ENCODE peak calls at places on chromosome 9, in four cellular contexts. One of them, this sample, is unnamed.

GRCh38 chr9:128097156-128098016 is 29.4 kb downstream of the SLC25A25 start:
- DNase-seq in heart left ventricle: peak
- DNase-seq in astrocyte of the spinal cord: no peak
- DNase-seq in dorsolateral prefrontal cortex: no peak
- DNase-seq in this sample: no peak

GRCh38 chr9:8726692-8727091 is 927.1 kb upstream of the DMAC1 start:
- DNase-seq in heart left ventricle: no peak
- DNase-seq in astrocyte of the spinal cord: no peak
- DNase-seq in dorsolateral prefrontal cortex: no peak
- DNase-seq in this sample: no peak

GRCh38 chr9:127178646-127179632 is 56.5 kb upstream of the ANGPTL2 start:
- DNase-seq in heart left ventricle: peak
- DNase-seq in astrocyte of the spinal cord: no peak
- DNase-seq in dorsolateral prefrontal cortex: no peak
- DNase-seq in this sample: peak

GRCh38 chr9:14967450-14968321 is 57.5 kb upstream of the FREM1 start:
- DNase-seq in heart left ventricle: no peak
- DNase-seq in astrocyte of the spinal cord: no peak
- DNase-seq in dorsolateral prefrontal cortex: no peak
- DNase-seq in this sample: no peak

GRCh38 chr9:1051286-1052118 is 1.3 kb downstream of the DMRT2 start:
- DNase-seq in heart left ventricle: no peak
- DNase-seq in astrocyte of the spinal cord: no peak
- DNase-seq in dorsolateral prefrontal cortex: peak
- DNase-seq in this sample: no peak

GRCh38 chr9:133119039-133119438 is 2.0 kb downstream of the RALGDS start:
- DNase-seq in heart left ventricle: peak
- DNase-seq in astrocyte of the spinal cord: no peak
- DNase-seq in dorsolateral prefrontal cortex: peak
- DNase-seq in this sample: no peak

GRCh38 chr9:126496781-126497667 is 116.7 kb upstream of the LMX1B start:
- DNase-seq in heart left ventricle: peak
- DNase-seq in astrocyte of the spinal cord: no peak
- DNase-seq in dorsolateral prefrontal cortex: no peak
- DNase-seq in this sample: no peak

GRCh38 chr9:81445331-81445921 is 243.9 kb downstream of the TLE1 start:
- DNase-seq in heart left ventricle: no peak
- DNase-seq in astrocyte of the spinal cord: no peak
- DNase-seq in dorsolateral prefrontal cortex: no peak
- DNase-seq in this sample: no peak

GRCh38 chr9:135907006-135907434 is 326 bp downstream of the CAMSAP1 start:
- DNase-seq in heart left ventricle: no peak
- DNase-seq in astrocyte of the spinal cord: peak
- DNase-seq in dorsolateral prefrontal cortex: no peak
- DNase-seq in this sample: no peak

GRCh38 chr9:127496974-127497373 is 45.7 kb downstream of the LRSAM1 start:
- DNase-seq in heart left ventricle: no peak
- DNase-seq in astrocyte of the spinal cord: no peak
- DNase-seq in dorsolateral prefrontal cortex: no peak
- DNase-seq in this sample: no peak

GRCh38 chr9:5557606-5558587 is 47.6 kb downstream of the PDCD1LG2 start:
- DNase-seq in heart left ventricle: no peak
- DNase-seq in astrocyte of the spinal cord: peak
- DNase-seq in dorsolateral prefrontal cortex: no peak
- DNase-seq in this sample: no peak

GRCh38 chr9:122265265-122265900 is 701 bp downstream of the MRRF start:
- DNase-seq in heart left ventricle: no peak
- DNase-seq in astrocyte of the spinal cord: peak
- DNase-seq in dorsolateral prefrontal cortex: no peak
- DNase-seq in this sample: no peak

GRCh38 chr9:83034587-83034986 is 28.4 kb downstream of the RASEF start:
- DNase-seq in heart left ventricle: no peak
- DNase-seq in astrocyte of the spinal cord: peak
- DNase-seq in dorsolateral prefrontal cortex: no peak
- DNase-seq in this sample: no peak

GRCh38 chr9:3751125-3751758 is 225.4 kb upstream of the RFX3 start:
- DNase-seq in heart left ventricle: no peak
- DNase-seq in astrocyte of the spinal cord: peak
- DNase-seq in dorsolateral prefrontal cortex: no peak
- DNase-seq in this sample: no peak

GRCh38 chr9:127210851-127211730 is 53.5 kb upstream of the GARNL3 start:
- DNase-seq in heart left ventricle: no peak
- DNase-seq in astrocyte of the spinal cord: no peak
- DNase-seq in dorsolateral prefrontal cortex: no peak
- DNase-seq in this sample: no peak

GRCh38 chr9:72140582-72140981 is 8.7 kb upstream of the GDA start:
- DNase-seq in heart left ventricle: no peak
- DNase-seq in astrocyte of the spinal cord: no peak
- DNase-seq in dorsolateral prefrontal cortex: no peak
- DNase-seq in this sample: no peak

GRCh38 chr9:21465859-21466518 is 16.1 kb downstream of the IFNE start:
- DNase-seq in heart left ventricle: no peak
- DNase-seq in astrocyte of the spinal cord: peak
- DNase-seq in dorsolateral prefrontal cortex: no peak
- DNase-seq in this sample: no peak

GRCh38 chr9:133205996-133206931 is 2.8 kb downstream of the OBP2B start:
- DNase-seq in heart left ventricle: no peak
- DNase-seq in astrocyte of the spinal cord: no peak
- DNase-seq in dorsolateral prefrontal cortex: no peak
- DNase-seq in this sample: no peak

GRCh38 chr9:114002271-114002985 is 75.7 kb downstream of the AMBP start:
- DNase-seq in heart left ventricle: no peak
- DNase-seq in astrocyte of the spinal cord: no peak
- DNase-seq in dorsolateral prefrontal cortex: no peak
- DNase-seq in this sample: peak

GRCh38 chr9:127788337-127789011 is 2.6 kb downstream of the CDK9 start:
- DNase-seq in heart left ventricle: no peak
- DNase-seq in astrocyte of the spinal cord: no peak
- DNase-seq in dorsolateral prefrontal cortex: no peak
- DNase-seq in this sample: no peak

GRCh38 chr9:36268007-36268427 is 9.8 kb upstream of the GNE start:
- DNase-seq in heart left ventricle: no peak
- DNase-seq in astrocyte of the spinal cord: peak
- DNase-seq in dorsolateral prefrontal cortex: no peak
- DNase-seq in this sample: no peak

GRCh38 chr9:98164912-98165311 is 27.5 kb downstream of the CORO2A start:
- DNase-seq in heart left ventricle: no peak
- DNase-seq in astrocyte of the spinal cord: no peak
- DNase-seq in dorsolateral prefrontal cortex: no peak
- DNase-seq in this sample: no peak

GRCh38 chr9:98172604-98173003 is 19.8 kb downstream of the CORO2A start:
- DNase-seq in heart left ventricle: no peak
- DNase-seq in astrocyte of the spinal cord: peak
- DNase-seq in dorsolateral prefrontal cortex: no peak
- DNase-seq in this sample: no peak

GRCh38 chr9:98171176-98171925 is 21.1 kb downstream of the CORO2A start:
- DNase-seq in heart left ventricle: no peak
- DNase-seq in astrocyte of the spinal cord: no peak
- DNase-seq in dorsolateral prefrontal cortex: no peak
- DNase-seq in this sample: no peak

GRCh38 chr9:98168952-98169488 is 23.4 kb downstream of the CORO2A start:
- DNase-seq in heart left ventricle: no peak
- DNase-seq in astrocyte of the spinal cord: peak
- DNase-seq in dorsolateral prefrontal cortex: no peak
- DNase-seq in this sample: no peak

DNA sequence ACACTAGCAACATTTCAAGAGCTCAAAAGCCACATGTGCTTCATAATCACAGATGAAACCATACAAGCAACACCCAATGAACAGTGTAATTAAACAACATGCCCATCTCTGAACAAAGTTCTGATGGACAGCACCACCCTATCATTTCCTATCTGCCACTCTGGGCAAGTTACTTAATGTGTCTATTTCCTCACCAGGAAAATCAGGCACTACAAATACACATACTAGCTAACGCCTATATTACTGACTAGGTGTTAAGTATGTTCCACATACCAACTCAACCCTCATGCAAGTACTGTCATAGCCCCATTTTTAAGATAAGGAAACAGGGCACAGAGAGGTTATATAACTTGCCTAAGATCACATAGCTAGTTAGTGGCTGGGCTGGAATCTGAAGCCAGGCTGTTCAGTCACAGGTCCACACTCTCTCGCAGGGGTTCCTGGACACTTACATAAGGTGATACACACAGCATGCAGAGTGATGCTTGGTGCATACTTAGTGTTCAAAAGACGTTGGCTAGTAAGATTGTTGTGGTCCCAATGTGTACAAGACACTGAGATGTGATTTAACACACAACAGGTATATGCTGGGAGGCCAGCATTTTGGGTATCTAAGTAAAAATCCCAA is 24.2 kb downstream of the CORO2A start:
- DNase-seq in heart left ventricle: no peak
- DNase-seq in astrocyte of the spinal cord: no peak
- DNase-seq in dorsolateral prefrontal cortex: no peak
- DNase-seq in this sample: no peak
- H3K4me3 ChIP-seq in heart left ventricle: no peak
- H3K4me3 ChIP-seq in astrocyte of the spinal cord: no peak
- H3K4me3 ChIP-seq in dorsolateral prefrontal cortex: no peak
- H3K4me3 ChIP-seq in this sample: no peak

DNA sequence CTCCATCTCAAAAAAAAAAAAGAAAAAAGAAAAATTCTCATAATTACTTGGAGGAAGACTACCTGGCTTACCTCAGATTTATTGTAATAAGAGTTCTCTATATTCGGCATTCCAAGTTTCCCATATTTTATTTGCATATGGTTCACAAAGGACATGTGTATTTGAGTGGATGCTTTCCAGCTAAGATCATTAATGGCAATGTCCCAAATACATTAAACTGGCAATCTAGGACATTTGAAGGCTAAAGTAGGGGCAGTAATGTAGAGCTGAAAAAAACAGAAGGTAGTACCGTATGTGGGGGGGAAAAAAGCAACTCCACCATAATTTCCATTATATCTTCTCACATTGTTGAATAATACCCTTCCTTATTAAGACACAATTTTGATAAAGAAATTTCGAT is 4.9 kb downstream of the TUT7 start:
- DNase-seq in heart left ventricle: no peak
- DNase-seq in astrocyte of the spinal cord: no peak
- DNase-seq in dorsolateral prefrontal cortex: no peak
- DNase-seq in this sample: no peak
- H3K4me3 ChIP-seq in heart left ventricle: no peak
- H3K4me3 ChIP-seq in astrocyte of the spinal cord: no peak
- H3K4me3 ChIP-seq in dorsolateral prefrontal cortex: no peak
- H3K4me3 ChIP-seq in this sample: no peak

DNA sequence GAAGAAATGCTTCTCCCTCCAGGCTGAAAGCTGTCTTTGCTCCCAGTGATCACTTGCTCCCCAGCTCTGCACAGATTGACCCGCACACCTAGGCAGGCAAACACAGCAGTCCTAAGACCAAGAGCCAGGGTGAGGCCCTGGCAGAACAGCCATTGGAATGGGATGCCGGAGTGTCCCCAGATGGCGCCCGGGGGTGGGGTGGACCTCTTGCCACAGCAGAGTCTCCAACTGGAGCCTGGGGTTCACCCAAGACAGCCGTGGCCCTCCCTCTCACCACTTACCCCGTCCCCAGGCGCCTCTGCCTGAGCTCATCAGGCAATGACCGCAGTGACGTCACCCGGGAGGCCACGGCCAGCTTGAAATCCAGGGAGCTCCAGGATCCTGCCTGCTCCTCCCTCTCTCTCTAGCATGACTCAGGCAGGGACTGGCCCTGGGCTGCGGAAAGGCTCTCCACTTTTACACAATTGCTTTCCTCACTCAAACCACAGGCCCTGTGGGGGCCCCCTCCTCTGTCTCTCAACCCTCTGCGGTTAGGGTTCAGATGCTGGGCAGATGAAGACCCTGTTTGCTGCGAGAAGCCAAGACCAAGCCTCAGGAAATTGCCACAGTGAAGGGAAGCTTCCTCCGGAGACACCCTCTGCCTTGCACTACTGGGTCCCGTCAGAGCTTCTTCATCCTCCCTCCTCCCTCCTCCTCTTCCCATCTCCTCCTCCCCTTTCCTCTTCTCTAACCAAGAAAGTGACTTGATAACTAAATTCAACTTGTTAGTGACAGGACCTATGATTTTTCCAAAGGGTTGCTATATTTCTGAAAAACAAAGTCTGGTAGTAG is 24.3 kb upstream of the PTGES start:
- DNase-seq in heart left ventricle: peak
- DNase-seq in astrocyte of the spinal cord: peak
- DNase-seq in dorsolateral prefrontal cortex: peak
- DNase-seq in this sample: peak
- H3K4me3 ChIP-seq in heart left ventricle: peak
- H3K4me3 ChIP-seq in astrocyte of the spinal cord: no peak
- H3K4me3 ChIP-seq in dorsolateral prefrontal cortex: no peak
- H3K4me3 ChIP-seq in this sample: peak

GRCh38 chr9:32430720-32431119 is 46.3 kb downstream of the ACO1 start:
- DNase-seq in heart left ventricle: no peak
- DNase-seq in astrocyte of the spinal cord: peak
- DNase-seq in dorsolateral prefrontal cortex: no peak
- DNase-seq in this sample: no peak
- H3K4me3 ChIP-seq in heart left ventricle: no peak
- H3K4me3 ChIP-seq in astrocyte of the spinal cord: no peak
- H3K4me3 ChIP-seq in dorsolateral prefrontal cortex: no peak
- H3K4me3 ChIP-seq in this sample: no peak

GRCh38 chr9:16704096-16704488 is 166.4 kb downstream of the BNC2 start:
- DNase-seq in heart left ventricle: no peak
- DNase-seq in astrocyte of the spinal cord: no peak
- DNase-seq in dorsolateral prefrontal cortex: no peak
- DNase-seq in this sample: no peak
- H3K4me3 ChIP-seq in heart left ventricle: peak
- H3K4me3 ChIP-seq in astrocyte of the spinal cord: peak
- H3K4me3 ChIP-seq in dorsolateral prefrontal cortex: no peak
- H3K4me3 ChIP-seq in this sample: peak

This sample was measured in ascending aorta.